ENCODE peak calls at places on chromosomes 4 and X, in eight cellular contexts. U is smooth muscle cell of the brain vasculature; J is neuronal stem cell; T is GM04503; M is stimulated activated CD8-positive, alpha-beta memory T cell treated with anti-CD3 and anti-CD28 coated beads, Interleukin-15, amount 100 ng/mL, for 48 hours; D is OCI-LY7; O is T-helper 9 cell; I is lower lobe of right lung. A is an unnamed sample.
A peak's percentile ranks its signal among the peaks of the same experiment; 100 is the strongest.

GRCh38 chrX:150074175-150074574 is 135.9 kb upstream of the EOLA2 start:
- DNase-seq in U (no peak), J (no peak), T (no peak), M (no peak), D (no peak), O (no peak), I (no peak), A (no peak)

GRCh38 chr4:1310796-1311715 is 21.4 kb downstream of the MAEA start:
- DNase-seq in U (no peak), J (no peak), T (no peak), M (no peak), D (peak; percentile 73), O (peak; percentile 34), I (peak; percentile 39), A (no peak)

GRCh38 chr4:5455003-5455585 is 253.3 kb downstream of the EVC2 start:
- DNase-seq in U (no peak), J (no peak), T (no peak), M (no peak), D (no peak), O (no peak), I (no peak), A (no peak)

GRCh38 chr4:89803036-89803435 is 33.9 kb downstream of the SNCA start:
- DNase-seq in U (no peak), J (no peak), T (no peak), M (no peak), D (no peak), O (no peak), I (no peak), A (no peak)

GRCh38 chr4:174672276-174672675 is 150.0 kb upstream of the HPGD start:
- DNase-seq in U (no peak), J (no peak), T (no peak), M (no peak), D (no peak), O (no peak), I (no peak), A (no peak)

GRCh38 chr4:168917150-168917779 is 92.8 kb downstream of the CBR4 start:
- DNase-seq in U (peak; percentile 36), J (no peak), T (no peak), M (no peak), D (peak; percentile 27), O (no peak), I (no peak), A (no peak)

GRCh38 chr4:8211229-8211628 is 12.1 kb downstream of the SH3TC1 start:
- DNase-seq in U (no peak), J (no peak), T (no peak), M (no peak), D (no peak), O (no peak), I (no peak), A (no peak)

GRCh38 chr4:80017125-80017854 is 55.7 kb downstream of the ANTXR2 start:
- DNase-seq in U (peak; percentile 35), J (no peak), T (peak; percentile 77), M (no peak), D (no peak), O (no peak), I (no peak), A (no peak)

GRCh38 chr4:88097781-88098180 is 60.7 kb downstream of the ABCG2 start:
- DNase-seq in U (no peak), J (no peak), T (no peak), M (no peak), D (no peak), O (no peak), I (no peak), A (no peak)

GRCh38 chrX:48936429-48937064 is 17.7 kb upstream of the PIM2 start:
- DNase-seq in U (no peak), J (no peak), T (no peak), M (no peak), D (no peak), O (no peak), I (no peak), A (no peak)

GRCh38 chrX:10875995-10876394 is 235.1 kb upstream of the HCCS start:
- DNase-seq in U (no peak), J (no peak), T (no peak), M (no peak), D (no peak), O (no peak), I (no peak), A (no peak)

GRCh38 chr4:186755550-186756519 is 32.2 kb upstream of the FAT1 start:
- DNase-seq in U (no peak), J (no peak), T (no peak), M (no peak), D (no peak), O (no peak), I (no peak), A (no peak)

GRCh38 chr4:40952672-40953071 is 202.9 kb downstream of the NSUN7 start:
- DNase-seq in U (no peak), J (no peak), T (no peak), M (no peak), D (no peak), O (no peak), I (no peak), A (no peak)